ENCODE peak calls at places on chromosomes 1 and 21, in four cellular contexts. S is HCT116, G is K562, O is SK-N-SH. E is an unnamed sample.

GRCh38 chr21:42040411-42041180 is 30.4 kb upstream of the ZBTB21 start:
- DNase-seq in S (peak), G (no peak), O (no peak), E (no peak)

GRCh38 chr1:172909606-172910326 is 141.0 kb downstream of the TNFSF18 start:
- DNase-seq in S (no peak), G (no peak), O (no peak), E (no peak)

GRCh38 chr1:10665930-10666850 is 130.3 kb downstream of the CASZ1 start:
- DNase-seq in S (no peak), G (no peak), O (no peak), E (no peak)

GRCh38 chr21:16708431-16708830 is 804.4 kb upstream of the CXADR start:
- DNase-seq in S (no peak), G (no peak), O (no peak), E (no peak)

GRCh38 chr1:171948491-171948890 is 107.2 kb downstream of the DNM3 start:
- DNase-seq in S (no peak), G (no peak), O (no peak), E (peak)

GRCh38 chr1:226083303-226084101 is 21.0 kb downstream of the H3-3A start:
- DNase-seq in S (peak), G (peak), O (peak), E (peak)

GRCh38 chr1:195472298-195472697 is 1135.9 kb downstream of the KCNT2 start:
- DNase-seq in S (no peak), G (no peak), O (no peak), E (no peak)

GRCh38 chr1:204426035-204426436 is 14.4 kb upstream of the PPP1R15B start:
- DNase-seq in S (no peak), G (no peak), O (no peak), E (no peak)

GRCh38 chr1:115302390-115302961 is 35.6 kb downstream of the NGF start:
- DNase-seq in S (no peak), G (no peak), O (no peak), E (no peak)

DNA sequence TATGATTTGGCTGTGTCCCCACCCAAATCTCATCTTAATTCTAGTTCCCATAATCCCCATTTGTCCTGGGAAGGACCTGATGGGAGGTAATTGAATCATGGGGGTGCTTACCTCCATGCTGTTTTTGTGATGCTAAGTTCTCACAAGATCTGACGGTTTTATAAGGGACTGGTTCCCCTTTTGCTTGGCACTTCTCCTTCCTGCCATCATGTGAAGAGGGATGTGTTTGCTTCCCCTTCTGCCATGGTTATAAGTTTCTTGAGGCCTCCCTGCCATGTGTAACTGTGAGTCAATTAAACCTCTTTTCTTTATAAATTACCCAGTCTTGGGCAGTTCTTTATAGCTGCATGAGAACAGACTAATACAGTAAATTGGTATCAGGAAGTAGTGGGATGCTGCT is 114.1 kb downstream of the ZNF648 start:
- DNase-seq in S (no peak), G (no peak), O (no peak), E (no peak)
- TF ChIP-seq JUND in S (no peak), G (no peak), O (no peak), E (no peak)

GRCh38 chr1:147162093-147162492 is 10.2 kb downstream of the PRKAB2 start:
- DNase-seq in S (peak), G (no peak), O (no peak), E (no peak)
- TF ChIP-seq JUND in S (peak), G (no peak), O (no peak), E (no peak)

GRCh38 chr1:30329802-30330557 is 393.4 kb downstream of the MATN1 start:
- DNase-seq in S (no peak), G (peak), O (no peak), E (no peak)
- TF ChIP-seq JUND in S (no peak), G (no peak), O (no peak), E (no peak)

GRCh38 chr1:30083800-30084464 is 639.5 kb downstream of the MATN1 start:
- DNase-seq in S (no peak), G (no peak), O (no peak), E (no peak)
- TF ChIP-seq JUND in S (peak), G (no peak), O (peak), E (no peak)

DNA sequence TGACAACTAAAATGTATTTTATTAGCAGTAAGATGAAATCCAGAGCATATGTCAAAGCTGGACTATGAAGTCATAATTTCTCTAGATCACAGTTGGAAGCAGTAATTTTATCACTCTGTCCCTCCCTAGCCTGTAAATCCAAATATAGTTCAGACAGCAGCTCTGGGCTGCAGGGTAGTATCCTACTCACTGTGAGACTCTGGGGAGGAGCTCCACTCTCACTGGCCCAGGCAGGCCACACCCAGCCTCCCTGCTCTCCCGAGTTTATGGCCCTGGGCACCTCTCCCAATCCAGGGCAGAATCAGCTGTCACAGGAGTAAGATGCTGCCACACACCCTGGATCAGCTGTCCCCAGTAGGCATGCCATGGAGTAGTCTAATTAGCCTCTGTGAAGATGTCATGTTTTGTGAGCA is 131.1 kb downstream of the HLCS start:
- DNase-seq in S (no peak), G (peak), O (peak), E (peak)
- TF ChIP-seq JUND in S (no peak), G (no peak), O (no peak), E (no peak)

DNA sequence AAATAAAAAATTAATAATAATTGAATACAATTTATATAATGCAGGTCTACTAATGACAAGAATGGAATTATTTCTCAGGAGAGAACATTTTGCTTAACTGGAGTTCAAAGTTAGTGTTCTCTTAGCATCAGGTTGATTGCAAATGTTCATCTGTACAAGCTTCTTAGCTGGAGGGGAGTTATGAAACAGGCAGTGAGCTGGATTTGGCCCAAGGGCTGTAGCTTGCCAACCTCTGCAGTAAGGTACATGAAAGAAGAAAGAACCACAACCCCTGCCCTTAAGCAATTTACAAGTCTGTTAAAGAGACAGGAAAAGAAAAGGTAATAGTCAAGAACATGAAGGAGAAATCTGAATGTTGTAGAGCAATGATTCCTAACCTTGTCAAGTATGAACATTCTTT is 17.0 kb downstream of the LPGAT1 start:
- DNase-seq in S (no peak), G (no peak), O (no peak), E (no peak)
- TF ChIP-seq JUND in S (no peak), G (no peak), O (no peak), E (no peak)

GRCh38 chr1:235532350-235532749 is 28.1 kb upstream of the B3GALNT2 start:
- DNase-seq in S (peak), G (no peak), O (no peak), E (no peak)

DNA sequence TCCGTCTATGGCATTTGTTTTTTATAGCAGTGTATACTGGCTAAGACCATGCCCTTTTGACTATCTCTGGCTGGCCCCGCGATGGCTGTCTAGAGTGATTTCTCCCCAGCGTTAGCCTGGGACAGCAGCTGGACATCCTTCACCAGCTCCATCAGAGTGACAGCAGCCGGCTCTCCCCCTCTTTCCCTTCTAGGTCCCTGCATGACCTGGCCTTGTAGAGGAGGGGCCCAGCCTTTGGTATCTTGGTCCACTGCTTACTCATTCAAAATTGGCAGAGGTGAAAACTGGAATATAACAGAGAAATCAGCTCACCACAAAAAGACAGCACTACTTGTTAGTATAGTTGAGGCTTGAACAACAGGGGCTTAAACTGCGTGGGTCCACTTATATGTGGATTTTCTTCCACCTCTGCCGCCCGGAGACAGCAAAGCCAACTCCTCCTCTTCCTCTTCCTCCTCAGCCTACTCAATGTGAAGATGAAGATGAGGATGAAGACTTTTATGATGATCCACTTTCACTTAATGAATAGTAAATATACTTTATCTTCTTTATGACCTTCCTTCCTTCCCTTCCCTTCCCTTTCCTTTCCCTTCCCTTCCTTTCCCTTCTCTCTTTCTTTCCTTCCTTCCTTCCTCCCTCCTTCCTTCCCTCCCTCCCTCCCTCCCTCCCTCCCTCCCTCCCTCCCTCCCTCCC is 29.4 kb upstream of the B3GALNT2 start:
- DNase-seq in S (no peak), G (no peak), O (no peak), E (no peak)
- TF ChIP-seq JUND in S (no peak), G (no peak), O (no peak), E (no peak)

E was measured in T47D.